ENCODE peak calls at places on chromosomes 11 and 22, in seven cellular contexts. P is activated T-helper 1 cell treated with anti-CD3 and anti-CD28 coated beads, Interleukin-12 subunit alpha, Interleukin-12 subunit beta, Interleukin-2, Interleukin-4 antibody, amounts not matched to agents 30 ng/mL and 10 ng/mL and 1 ng/mL, durations not matched to agents 14 hours and 24 hours and 36 hours; D is MCF 10A; X is RPMI7951; J is MM.1S; B is stimulated activated CD4-positive, alpha-beta T cell treated with anti-CD3 and anti-CD28 coated beads, Interleukin-12 subunit alpha, Interleukin-12 subunit beta, amount 100 ng/mL, for 48 hours; A is foreskin fibroblast. O is an unnamed sample.

GRCh38 chr11:7672960-7673723 is at the start of gene CYB5R2:
- DNase-seq in P (no peak), D (no peak), X (no peak), J (no peak), B (no peak), A (peak; percentile 93), O (peak; percentile 91)

GRCh38 chr11:119696378-119697157 is 32.4 kb downstream of the NECTIN1 start:
- DNase-seq in P (no peak), D (peak; percentile 97), X (no peak), J (no peak), B (no peak), A (no peak), O (no peak)

GRCh38 chr22:39988386-39989114 is 6.2 kb upstream of the FAM83F start:
- DNase-seq in P (no peak), D (no peak), X (no peak), J (no peak), B (no peak), A (no peak), O (no peak)

GRCh38 chr22:47647181-47647580 is 884.7 kb downstream of the TBC1D22A start:
- DNase-seq in P (no peak), D (no peak), X (no peak), J (no peak), B (no peak), A (no peak), O (no peak)

GRCh38 chr11:1766719-1767398 is 3.1 kb upstream of the CTSD start:
- DNase-seq in P (no peak), D (no peak), X (no peak), J (no peak), B (no peak), A (no peak), O (no peak)

GRCh38 chr11:72573380-72573949 is 100.8 kb downstream of the PDE2A start:
- DNase-seq in P (no peak), D (peak; percentile 41), X (peak; percentile 31), J (peak; percentile 33), B (no peak), A (peak; percentile 64), O (no peak)

GRCh38 chr11:63608353-63609345 is 5.6 kb downstream of the PLAAT3 start:
- DNase-seq in P (no peak), D (no peak), X (peak; percentile 17), J (no peak), B (no peak), A (peak; percentile 52), O (no peak)

GRCh38 chr22:19663821-19664325 is 50.4 kb upstream of the SEPTIN5 start:
- DNase-seq in P (no peak), D (no peak), X (peak; percentile 24), J (no peak), B (no peak), A (peak; percentile 56), O (no peak)

GRCh38 chr11:67439321-67440228 is 2.1 kb upstream of the PTPRCAP start:
- DNase-seq in P (peak; percentile 31), D (peak; percentile 51), X (peak; percentile 22), J (no peak), B (no peak), A (peak; percentile 67), O (no peak)

GRCh38 chr22:20781272-20781990 is 7.5 kb downstream of the SERPIND1 start:
- DNase-seq in P (no peak), D (no peak), X (no peak), J (no peak), B (peak; percentile 18), A (no peak), O (no peak)

GRCh38 chr11:76642341-76642740 is 28.2 kb downstream of the LRRC32 start:
- DNase-seq in P (no peak), D (no peak), X (no peak), J (no peak), B (no peak), A (no peak), O (peak; percentile 8)

GRCh38 chr11:67197606-67198005 is 68.7 kb upstream of the GRK2 start:
- DNase-seq in P (no peak), D (no peak), X (no peak), J (no peak), B (no peak), A (no peak), O (no peak)

GRCh38 chr11:82701847-82702520 is 31.7 kb downstream of the FAM181B start:
- DNase-seq in P (no peak), D (peak; percentile 66), X (peak; percentile 11), J (peak; percentile 48), B (no peak), A (peak; percentile 41), O (no peak)

GRCh38 chr11:223026-223789 is 12.9 kb downstream of the SIRT3 start:
- DNase-seq in P (no peak), D (no peak), X (no peak), J (no peak), B (no peak), A (peak; percentile 72), O (no peak)

GRCh38 chr11:70048279-70049024 is 29.7 kb upstream of the ANO1 start:
- DNase-seq in P (no peak), D (peak; percentile 8), X (no peak), J (no peak), B (no peak), A (no peak), O (no peak)

GRCh38 chr11:65488273-65489058 is 10.4 kb upstream of the MALAT1 start:
- DNase-seq in P (no peak), D (no peak), X (peak; percentile 57), J (no peak), B (no peak), A (peak; percentile 83), O (no peak)

GRCh38 chr11:16494918-16495691 is 138.8 kb upstream of the SOX6 start:
- DNase-seq in P (no peak), D (no peak), X (no peak), J (no peak), B (no peak), A (no peak), O (no peak)